ENCODE peak calls at places on chromosomes 13 and 19, in four cellular contexts. One of them, this sample, is unnamed.

GRCh38 chr19:35318679-35319448 is 10.1 kb upstream of the CD22 start:
- DNase-seq in activated T-cell treated with anti-CD3 and anti-CD28 coated beads for 24 hours: no peak
- DNase-seq in adipocyte: peak; percentile 14
- DNase-seq in foreskin keratinocyte: peak; percentile 70
- DNase-seq in this sample: no peak

GRCh38 chr19:56348289-56348877 is 33.7 kb upstream of the ZSCAN5A start:
- DNase-seq in foreskin keratinocyte: no peak
- DNase-seq in adipocyte: peak; percentile 13
- DNase-seq in activated T-cell treated with anti-CD3 and anti-CD28 coated beads for 24 hours: peak; percentile 10
- DNase-seq in this sample: no peak

GRCh38 chr19:43690890-43691289 is 20.9 kb upstream of the PLAUR start:
- DNase-seq in adipocyte: no peak
- DNase-seq in foreskin keratinocyte: no peak
- DNase-seq in activated T-cell treated with anti-CD3 and anti-CD28 coated beads for 24 hours: no peak
- DNase-seq in this sample: no peak

GRCh38 chr19:48844472-48844871 is 8.2 kb upstream of the HSD17B14 start:
- DNase-seq in activated T-cell treated with anti-CD3 and anti-CD28 coated beads for 24 hours: no peak
- DNase-seq in adipocyte: peak; percentile 41
- DNase-seq in foreskin keratinocyte: peak; percentile 16
- DNase-seq in this sample: no peak

GRCh38 chr13:52450012-52450792 is at the start of gene VPS36:
- DNase-seq in activated T-cell treated with anti-CD3 and anti-CD28 coated beads for 24 hours: peak; percentile 94
- DNase-seq in foreskin keratinocyte: peak; percentile 71
- DNase-seq in adipocyte: peak; percentile 99
- DNase-seq in this sample: peak; percentile 93

GRCh38 chr13:23547000-23547590 is 23.1 kb upstream of the TNFRSF19 start:
- DNase-seq in foreskin keratinocyte: no peak
- DNase-seq in activated T-cell treated with anti-CD3 and anti-CD28 coated beads for 24 hours: no peak
- DNase-seq in adipocyte: peak; percentile 54
- DNase-seq in this sample: no peak

GRCh38 chr19:18982669-18983068 is 41.7 kb upstream of the HOMER3 start:
- DNase-seq in adipocyte: no peak
- DNase-seq in foreskin keratinocyte: no peak
- DNase-seq in activated T-cell treated with anti-CD3 and anti-CD28 coated beads for 24 hours: no peak
- DNase-seq in this sample: no peak

GRCh38 chr13:91249370-91249769 is 98.1 kb upstream of the MIR17HG start:
- DNase-seq in adipocyte: no peak
- DNase-seq in activated T-cell treated with anti-CD3 and anti-CD28 coated beads for 24 hours: no peak
- DNase-seq in foreskin keratinocyte: no peak
- DNase-seq in this sample: no peak

GRCh38 chr19:41935781-41936415 is 7.6 kb upstream of the ERFL start:
- DNase-seq in activated T-cell treated with anti-CD3 and anti-CD28 coated beads for 24 hours: no peak
- DNase-seq in adipocyte: peak; percentile 28
- DNase-seq in foreskin keratinocyte: no peak
- DNase-seq in this sample: no peak

GRCh38 chr13:79385694-79386093 is 20.4 kb downstream of the RBM26 start:
- DNase-seq in adipocyte: no peak
- DNase-seq in activated T-cell treated with anti-CD3 and anti-CD28 coated beads for 24 hours: no peak
- DNase-seq in foreskin keratinocyte: peak; percentile 27
- DNase-seq in this sample: peak; percentile 51

GRCh38 chr19:50152578-50152977 is 10.5 kb downstream of the IZUMO2 start:
- DNase-seq in adipocyte: no peak
- DNase-seq in activated T-cell treated with anti-CD3 and anti-CD28 coated beads for 24 hours: no peak
- DNase-seq in foreskin keratinocyte: no peak
- DNase-seq in this sample: no peak

GRCh38 chr19:18605546-18606280 is 886 bp downstream of the CRLF1 start:
- DNase-seq in activated T-cell treated with anti-CD3 and anti-CD28 coated beads for 24 hours: no peak
- DNase-seq in foreskin keratinocyte: no peak
- DNase-seq in adipocyte: no peak
- DNase-seq in this sample: no peak

GRCh38 chr13:44734204-44734707 is 158.1 kb upstream of the TSC22D1 start:
- DNase-seq in activated T-cell treated with anti-CD3 and anti-CD28 coated beads for 24 hours: no peak
- DNase-seq in foreskin keratinocyte: peak; percentile 55
- DNase-seq in adipocyte: peak; percentile 64
- DNase-seq in this sample: no peak

GRCh38 chr19:15378529-15379082 is 981 bp downstream of the AKAP8 start:
- DNase-seq in activated T-cell treated with anti-CD3 and anti-CD28 coated beads for 24 hours: peak; percentile 40
- DNase-seq in foreskin keratinocyte: peak; percentile 12
- DNase-seq in adipocyte: peak; percentile 74
- DNase-seq in this sample: no peak

GRCh38 chr19:8552810-8553209 is 24.4 kb downstream of the MYO1F start:
- DNase-seq in adipocyte: no peak
- DNase-seq in foreskin keratinocyte: peak; percentile 22
- DNase-seq in activated T-cell treated with anti-CD3 and anti-CD28 coated beads for 24 hours: no peak
- DNase-seq in this sample: no peak

GRCh38 chr13:41547253-41548000 is 90.1 kb downstream of the RGCC start:
- DNase-seq in activated T-cell treated with anti-CD3 and anti-CD28 coated beads for 24 hours: no peak
- DNase-seq in adipocyte: no peak
- DNase-seq in foreskin keratinocyte: no peak
- DNase-seq in this sample: no peak

GRCh38 chr13:48571121-48571901 is 38.4 kb upstream of the RCBTB2 start:
- DNase-seq in activated T-cell treated with anti-CD3 and anti-CD28 coated beads for 24 hours: no peak
- DNase-seq in adipocyte: peak; percentile 94
- DNase-seq in foreskin keratinocyte: no peak
- DNase-seq in this sample: no peak

GRCh38 chr13:112732679-112733078 is 42.8 kb downstream of the ATP11A start:
- DNase-seq in foreskin keratinocyte: no peak
- DNase-seq in activated T-cell treated with anti-CD3 and anti-CD28 coated beads for 24 hours: no peak
- DNase-seq in adipocyte: no peak
- DNase-seq in this sample: no peak

GRCh38 chr19:49331616-49332055 is 3.6 kb upstream of the CD37 start:
- DNase-seq in activated T-cell treated with anti-CD3 and anti-CD28 coated beads for 24 hours: peak; percentile 63
- DNase-seq in foreskin keratinocyte: no peak
- DNase-seq in adipocyte: peak; percentile 23
- DNase-seq in this sample: peak; percentile 67

GRCh38 chr13:102220681-102221228 is 181.1 kb downstream of the FGF14 start:
- DNase-seq in adipocyte: no peak
- DNase-seq in foreskin keratinocyte: no peak
- DNase-seq in activated T-cell treated with anti-CD3 and anti-CD28 coated beads for 24 hours: no peak
- DNase-seq in this sample: no peak

GRCh38 chr13:73765651-73766384 is 368.4 kb downstream of the KLF12 start:
- DNase-seq in foreskin keratinocyte: no peak
- DNase-seq in adipocyte: no peak
- DNase-seq in activated T-cell treated with anti-CD3 and anti-CD28 coated beads for 24 hours: peak; percentile 56
- DNase-seq in this sample: peak; percentile 51

GRCh38 chr13:73268306-73268705 is 209.5 kb downstream of the KLF5 start:
- DNase-seq in foreskin keratinocyte: peak; percentile 70
- DNase-seq in adipocyte: peak; percentile 39
- DNase-seq in activated T-cell treated with anti-CD3 and anti-CD28 coated beads for 24 hours: no peak
- DNase-seq in this sample: no peak

GRCh38 chr19:4970558-4971423 is 1.9 kb downstream of the KDM4B start:
- DNase-seq in adipocyte: peak; percentile 50
- DNase-seq in foreskin keratinocyte: no peak
- DNase-seq in activated T-cell treated with anti-CD3 and anti-CD28 coated beads for 24 hours: no peak
- DNase-seq in this sample: no peak

GRCh38 chr19:3440082-3440481 is 40.2 kb downstream of the SMIM24 start:
- DNase-seq in foreskin keratinocyte: no peak
- DNase-seq in activated T-cell treated with anti-CD3 and anti-CD28 coated beads for 24 hours: peak; percentile 46
- DNase-seq in adipocyte: peak; percentile 37
- DNase-seq in this sample: peak; percentile 39

GRCh38 chr19:9406798-9407352 is 28.5 kb downstream of the ZNF266 start:
- DNase-seq in foreskin keratinocyte: peak; percentile 75
- DNase-seq in adipocyte: peak; percentile 93
- DNase-seq in activated T-cell treated with anti-CD3 and anti-CD28 coated beads for 24 hours: peak; percentile 58
- DNase-seq in this sample: peak; percentile 68

GRCh38 chr13:110528911-110529310 is 32.6 kb downstream of the RAB20 start:
- DNase-seq in foreskin keratinocyte: no peak
- DNase-seq in adipocyte: no peak
- DNase-seq in activated T-cell treated with anti-CD3 and anti-CD28 coated beads for 24 hours: no peak
- DNase-seq in this sample: no peak

GRCh38 chr19:1001538-1002166 is 1.4 kb downstream of the GRIN3B start:
- DNase-seq in adipocyte: peak; percentile 78
- DNase-seq in activated T-cell treated with anti-CD3 and anti-CD28 coated beads for 24 hours: peak; percentile 66
- DNase-seq in foreskin keratinocyte: no peak
- DNase-seq in this sample: peak; percentile 54

GRCh38 chr19:39197808-39198207 is 1.0 kb downstream of the NCCRP1 start:
- DNase-seq in activated T-cell treated with anti-CD3 and anti-CD28 coated beads for 24 hours: no peak
- DNase-seq in adipocyte: no peak
- DNase-seq in foreskin keratinocyte: no peak
- DNase-seq in this sample: no peak

GRCh38 chr13:94550030-94550738 is 45.8 kb downstream of the TGDS start:
- DNase-seq in adipocyte: peak; percentile 71
- DNase-seq in foreskin keratinocyte: no peak
- DNase-seq in activated T-cell treated with anti-CD3 and anti-CD28 coated beads for 24 hours: no peak
- DNase-seq in this sample: no peak

GRCh38 chr13:106177146-106177545 is 358.3 kb downstream of the EFNB2 start:
- DNase-seq in adipocyte: no peak
- DNase-seq in foreskin keratinocyte: no peak
- DNase-seq in activated T-cell treated with anti-CD3 and anti-CD28 coated beads for 24 hours: no peak
- DNase-seq in this sample: no peak

GRCh38 chr19:1466461-1467227 is 12.4 kb downstream of the C19orf25 start:
- DNase-seq in adipocyte: no peak
- DNase-seq in activated T-cell treated with anti-CD3 and anti-CD28 coated beads for 24 hours: no peak
- DNase-seq in foreskin keratinocyte: no peak
- DNase-seq in this sample: no peak

GRCh38 chr13:62250501-62251175 is 835.0 kb upstream of the PCDH20 start:
- DNase-seq in foreskin keratinocyte: no peak
- DNase-seq in adipocyte: peak; percentile 87
- DNase-seq in activated T-cell treated with anti-CD3 and anti-CD28 coated beads for 24 hours: no peak
- DNase-seq in this sample: no peak

GRCh38 chr13:72536668-72537399 is 190.6 kb downstream of the MZT1 start:
- DNase-seq in foreskin keratinocyte: no peak
- DNase-seq in activated T-cell treated with anti-CD3 and anti-CD28 coated beads for 24 hours: no peak
- DNase-seq in adipocyte: no peak
- DNase-seq in this sample: no peak

GRCh38 chr13:40334031-40334430 is 332.4 kb downstream of the FOXO1 start:
- DNase-seq in foreskin keratinocyte: no peak
- DNase-seq in activated T-cell treated with anti-CD3 and anti-CD28 coated beads for 24 hours: no peak
- DNase-seq in adipocyte: no peak
- DNase-seq in this sample: no peak

GRCh38 chr19:30444253-30444671 is 72.1 kb downstream of the ZNF536 start:
- DNase-seq in foreskin keratinocyte: no peak
- DNase-seq in adipocyte: no peak
- DNase-seq in activated T-cell treated with anti-CD3 and anti-CD28 coated beads for 24 hours: no peak
- DNase-seq in this sample: no peak

GRCh38 chr19:4694211-4694987 is 24.3 kb upstream of the MYDGF start:
- DNase-seq in foreskin keratinocyte: peak; percentile 99
- DNase-seq in activated T-cell treated with anti-CD3 and anti-CD28 coated beads for 24 hours: no peak
- DNase-seq in adipocyte: peak; percentile 28
- DNase-seq in this sample: no peak

GRCh38 chr19:31145021-31145420 is 204.2 kb downstream of the TSHZ3 start:
- DNase-seq in activated T-cell treated with anti-CD3 and anti-CD28 coated beads for 24 hours: no peak
- DNase-seq in foreskin keratinocyte: no peak
- DNase-seq in adipocyte: no peak
- DNase-seq in this sample: no peak

GRCh38 chr13:35917252-35917941 is 213.8 kb downstream of the DCLK1 start:
- DNase-seq in foreskin keratinocyte: no peak
- DNase-seq in activated T-cell treated with anti-CD3 and anti-CD28 coated beads for 24 hours: no peak
- DNase-seq in adipocyte: no peak
- DNase-seq in this sample: no peak

GRCh38 chr19:3977242-3978143 is 6.6 kb upstream of the DAPK3 start:
- DNase-seq in adipocyte: no peak
- DNase-seq in foreskin keratinocyte: no peak
- DNase-seq in activated T-cell treated with anti-CD3 and anti-CD28 coated beads for 24 hours: no peak
- DNase-seq in this sample: no peak

This sample was measured in stimulated activated naive B cell treated with anti-CD40 and anti-IgM and Interleukin-4, amounts not matched to agents 10 μg/mL and 1 μg/mL and 100 μg/mL, for 72 hours.